ENCODE peak calls at places on chromosomes 5 and 9, in ten cellular contexts. A is MCF 10A, D is nephron progenitor cell, M is fibroblast of the aortic adventitia, K is Caco-2, T is endothelial cell, Z is epithelial cell of esophagus, W is activated B cell treated with CpG ODN at 0.5 μM for 24 hours, S is GM10248, Y is AG10803. H is an unnamed sample.

GRCh38 chr9:136763649-136764035 is 676 bp downstream of the LCN15 start:
- DNase-seq in Y (no peak), S (no peak), A (no peak), K (no peak), Z (no peak), D (no peak), W (no peak), M (no peak), T (no peak), H (no peak)

GRCh38 chr5:78521455-78521854 is 127.1 kb downstream of the LHFPL2 start:
- DNase-seq in Y (no peak), S (no peak), T (no peak), Z (no peak), D (no peak), A (no peak), K (no peak), M (no peak), W (no peak), H (no peak)

GRCh38 chr5:20618353-20618752 is 630.4 kb upstream of the CDH18 start:
- DNase-seq in Z (no peak), K (no peak), Y (no peak), W (no peak), A (no peak), S (no peak), D (no peak), T (no peak), M (no peak), H (no peak)

GRCh38 chr9:74570879-74571512 is 73.9 kb downstream of the RORB start:
- DNase-seq in D (peak; percentile 35), W (no peak), Z (peak; percentile 50), M (peak; percentile 51), S (peak; percentile 25), Y (peak; percentile 11), T (peak; percentile 38), A (peak; percentile 33), K (no peak), H (peak; percentile 21)

GRCh38 chr9:2120926-2121689 is 106.0 kb downstream of the SMARCA2 start:
- DNase-seq in T (no peak), K (no peak), M (peak; percentile 75), W (no peak), S (no peak), D (no peak), Z (peak; percentile 51), Y (peak; percentile 44), A (peak; percentile 45), H (no peak)

GRCh38 chr5:139788294-139788875 is 7.2 kb upstream of the PSD2 start:
- DNase-seq in K (no peak), T (no peak), M (peak; percentile 15), A (no peak), Z (no peak), Y (peak; percentile 20), W (no peak), D (no peak), S (no peak), H (no peak)

GRCh38 chr5:82351754-82352145 is 73.6 kb upstream of the RPS23 start:
- DNase-seq in D (peak; percentile 21), T (no peak), Z (peak; percentile 77), A (peak; percentile 83), W (no peak), K (peak; percentile 60), M (peak; percentile 94), Y (peak; percentile 80), S (peak; percentile 53), H (peak; percentile 50)

GRCh38 chr5:852431-853401 is 1.9 kb upstream of the ZDHHC11 start:
- DNase-seq in A (no peak), S (no peak), Y (no peak), W (no peak), D (no peak), K (no peak), M (no peak), T (no peak), Z (no peak), H (no peak)

GRCh38 chr9:114449236-114449635 is 56.0 kb downstream of the WHRN start:
- DNase-seq in A (no peak), M (no peak), Z (no peak), T (no peak), D (no peak), Y (no peak), W (no peak), S (no peak), K (no peak), H (no peak)

GRCh38 chr5:60652206-60652605 is 47.8 kb downstream of the DEPDC1B start:
- DNase-seq in S (no peak), Z (peak; percentile 85), K (peak; percentile 9), A (peak; percentile 90), Y (peak; percentile 90), D (no peak), W (no peak), T (no peak), M (peak; percentile 89), H (no peak)

GRCh38 chr5:56085205-56085604 is 90.4 kb upstream of the IL6ST start:
- DNase-seq in D (no peak), Z (no peak), M (peak; percentile 57), A (no peak), T (no peak), W (no peak), Y (no peak), S (no peak), K (no peak), H (no peak)

GRCh38 chr5:146755781-146756180 is 122.8 kb downstream of the PPP2R2B start:
- DNase-seq in T (no peak), A (no peak), M (no peak), Y (no peak), S (no peak), K (peak; percentile 25), Z (no peak), W (no peak), D (no peak), H (no peak)

GRCh38 chr5:176616520-176616919 is 6.6 kb upstream of the GPRIN1 start:
- DNase-seq in S (no peak), T (no peak), A (no peak), K (no peak), W (no peak), Z (no peak), M (no peak), D (no peak), Y (no peak), H (no peak)

GRCh38 chr9:131276107-131276888 is at the start of gene FAM78A:
- DNase-seq in Y (peak; percentile 16), Z (no peak), T (peak; percentile 45), S (no peak), W (peak; percentile 61), M (no peak), K (peak; percentile 30), D (peak; percentile 65), A (no peak), H (peak; percentile 65)

GRCh38 chr9:1880038-1880565 is 135.0 kb upstream of the SMARCA2 start:
- DNase-seq in K (no peak), M (no peak), D (no peak), T (no peak), Y (no peak), S (no peak), W (no peak), Z (no peak), A (no peak), H (no peak)

GRCh38 chr9:134057311-134057665 is 10.5 kb downstream of the BRD3 start:
- DNase-seq in A (no peak), Y (no peak), S (no peak), Z (no peak), M (no peak), T (no peak), W (no peak), D (no peak), K (no peak), H (no peak)

GRCh38 chr9:124506931-124507879 is at the start of gene NR5A1:
- DNase-seq in S (no peak), T (no peak), M (no peak), K (no peak), A (no peak), Z (no peak), Y (no peak), W (no peak), D (no peak), H (no peak)

GRCh38 chr9:137642892-137643291 is 24.1 kb downstream of the EHMT1 start:
- DNase-seq in Y (no peak), S (no peak), K (no peak), T (no peak), D (no peak), A (no peak), W (no peak), Z (no peak), M (no peak), H (no peak)

GRCh38 chr5:172775326-172776234 is 4.6 kb upstream of the DUSP1 start:
- DNase-seq in T (no peak), K (peak; percentile 70), Z (peak; percentile 99), S (no peak), W (no peak), D (no peak), M (peak; percentile 92), A (peak; percentile 100), Y (peak; percentile 97), H (no peak)

GRCh38 chr5:16741007-16741406 is 124.2 kb upstream of the RETREG1 start:
- DNase-seq in Y (peak; percentile 41), T (no peak), Z (peak; percentile 91), A (peak; percentile 26), M (peak; percentile 75), D (no peak), K (no peak), S (no peak), W (no peak), H (no peak)
- TF ChIP-seq CTCF in Y (no peak), T (no peak), Z (peak; percentile 10), A (no peak), M (no peak), D (no peak), K (peak; percentile 6), S (no peak), W (no peak), H (no peak)

GRCh38 chr9:130156672-130157071 is 15.5 kb upstream of the NCS1 start:
- DNase-seq in Y (no peak), W (no peak), Z (no peak), T (no peak), M (no peak), A (no peak), S (no peak), K (no peak), D (no peak), H (no peak)
- TF ChIP-seq CTCF in Y (peak; percentile 35), W (no peak), Z (no peak), T (no peak), M (no peak), A (no peak), S (no peak), K (no peak), D (no peak), H (no peak)

GRCh38 chr9:135478858-135479468 is 619 bp upstream of the PPP1R26 start:
- DNase-seq in K (peak; percentile 56), T (peak; percentile 37), W (peak; percentile 25), S (no peak), Z (peak; percentile 24), D (peak; percentile 39), Y (peak; percentile 32), M (peak; percentile 28), A (peak; percentile 49), H (no peak)
- TF ChIP-seq CTCF in K (peak; percentile 34), T (no peak), W (no peak), S (no peak), Z (peak; percentile 9), D (no peak), Y (peak; percentile 30), M (peak; percentile 36), A (no peak), H (no peak)

DNA sequence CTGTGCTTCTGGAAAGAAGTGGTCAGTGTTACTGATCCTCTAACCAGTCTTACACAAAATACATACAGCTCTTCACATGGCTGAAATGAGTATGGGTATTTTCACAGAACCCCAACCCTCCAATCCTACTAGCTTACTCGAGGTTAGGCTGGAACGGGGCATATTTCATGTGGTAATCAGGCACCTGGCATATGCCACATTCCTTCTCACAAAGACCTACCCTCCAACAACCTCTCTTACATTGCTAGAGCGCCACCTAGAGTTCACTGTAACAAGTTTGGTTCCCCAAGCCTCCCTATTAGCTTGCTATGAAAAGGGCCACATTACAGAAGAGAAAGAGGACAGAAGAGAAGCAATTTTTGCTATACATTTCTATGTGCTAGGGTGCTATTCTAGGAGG is 597.3 kb downstream of the PRELID2 start:
- DNase-seq in W (no peak), D (peak; percentile 59), T (peak; percentile 69), Z (peak; percentile 83), S (peak; percentile 10), M (peak; percentile 77), K (peak; percentile 60), A (peak; percentile 90), Y (peak; percentile 12), H (peak; percentile 12)
- TF ChIP-seq CTCF in W (no peak), D (peak; percentile 69), T (peak; percentile 72), Z (peak; percentile 82), S (peak; percentile 55), M (peak; percentile 69), K (peak; percentile 62), A (peak; percentile 82), Y (peak; percentile 44), H (peak; percentile 32)

H was measured in GM13976.